ENCODE peak calls at places on chromosomes 13 and 19, in five cellular contexts. H, T, G, S and I are unnamed samples. For H3K27me3, the result is how much of the 10 kb centered on the place peaks cover.

GRCh38 chr13:114149774-114150740 is 17.6 kb upstream of the RASA3 start:
- DNase-seq in G (no peak), S (no peak), T (no peak), H (no peak), I (no peak)

GRCh38 chr13:71968025-71968424 is 101.0 kb upstream of the DACH1 start:
- DNase-seq in G (peak), S (peak), H (no peak), T (no peak), I (no peak)

GRCh38 chr19:18417250-18418033 is 1.8 kb upstream of the SSBP4 start:
- DNase-seq in S (peak), G (peak), T (no peak), H (no peak), I (peak)

GRCh38 chr13:40230833-40231266 is 435.6 kb downstream of the FOXO1 start:
- DNase-seq in H (no peak), T (no peak), G (no peak), S (peak), I (no peak)

GRCh38 chr13:95509521-95510315 is 42.8 kb upstream of the CLDN10 start:
- DNase-seq in S (peak), H (no peak), G (peak), T (no peak), I (no peak)

GRCh38 chr19:3609779-3610719 is 3.4 kb upstream of the TBXA2R start:
- DNase-seq in T (no peak), H (no peak), S (no peak), G (no peak), I (no peak)

GRCh38 chr13:49784886-49785570 is 7.5 kb downstream of the KPNA3 start:
- DNase-seq in G (no peak), S (no peak), T (no peak), H (no peak), I (no peak)

GRCh38 chr13:40362502-40362901 is 303.9 kb downstream of the FOXO1 start:
- DNase-seq in S (peak), G (no peak), H (no peak), T (no peak), I (peak)

GRCh38 chr13:99339736-99340392 is 32.7 kb upstream of the GPR183 start:
- DNase-seq in G (no peak), H (no peak), S (no peak), T (no peak), I (no peak)

GRCh38 chr13:48431987-48432615 is 19.2 kb upstream of the LPAR6 start:
- DNase-seq in G (no peak), S (no peak), H (no peak), T (peak), I (no peak)

GRCh38 chr13:21330126-21330861 is 128.8 kb downstream of the ZDHHC20 start:
- DNase-seq in G (no peak), S (peak), T (no peak), H (no peak), I (no peak)

GRCh38 chr19:2270157-2270571 is 11.8 kb downstream of the PEAK3 start:
- DNase-seq in S (no peak), H (peak), G (no peak), T (no peak), I (no peak)

GRCh38 chr19:48540110-48540509 is 11.9 kb upstream of the SULT2B1 start:
- DNase-seq in H (no peak), T (no peak), G (no peak), S (no peak), I (no peak)

GRCh38 chr19:1512671-1513491 is at the start of gene ADAMTSL5:
- DNase-seq in H (no peak), T (no peak), G (peak), S (no peak), I (no peak)

GRCh38 chr13:42977219-42977659 is 14.8 kb downstream of the EPSTI1 start:
- DNase-seq in G (no peak), H (no peak), S (no peak), T (no peak), I (no peak)

GRCh38 chr19:5881543-5882299 is 11.4 kb upstream of the FUT5 start:
- DNase-seq in H (no peak), T (no peak), S (no peak), G (no peak), I (no peak)

GRCh38 chr19:5877427-5877826 is 7.1 kb upstream of the FUT5 start:
- DNase-seq in S (no peak), G (no peak), T (no peak), H (no peak), I (no peak)

GRCh38 chr19:5880604-5881078 is 10.3 kb upstream of the FUT5 start:
- DNase-seq in S (peak), G (peak), T (no peak), H (no peak), I (no peak)

GRCh38 chr19:5880196-5880595 is 9.9 kb upstream of the FUT5 start:
- DNase-seq in G (no peak), S (no peak), H (no peak), T (no peak), I (no peak)

DNA sequence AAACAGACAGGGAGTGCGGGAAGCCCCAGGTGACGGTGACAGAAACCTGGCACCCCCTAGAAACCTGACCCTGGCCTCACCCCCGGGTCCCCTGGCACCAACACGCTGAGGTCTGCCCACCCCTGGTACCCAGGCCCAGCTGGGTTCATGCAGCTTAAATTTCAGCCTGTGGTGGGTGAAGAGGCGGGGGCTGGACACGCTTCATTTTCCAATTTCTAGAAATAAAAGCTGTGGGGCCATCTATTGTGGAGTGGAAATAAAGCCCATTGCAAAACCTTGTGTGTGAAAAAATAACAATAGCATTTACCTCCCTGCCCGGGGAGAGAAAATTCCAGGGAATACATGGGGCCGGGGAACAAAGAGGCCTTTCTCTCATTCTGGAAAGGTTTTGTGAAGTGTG is 7.5 kb upstream of the FUT5 start:
- DNase-seq in S (no peak), H (no peak), G (no peak), T (no peak), I (no peak)
- H3K27me3 ChIP-seq in S (under half), H (half or more), G (under half), T (under half), I (under half)

GRCh38 chr19:13037718-13038117 is 42.4 kb downstream of the NFIX start:
- DNase-seq in H (no peak), S (no peak), G (no peak), T (no peak), I (no peak)
- H3K4me3 ChIP-seq in H (no peak), S (no peak), G (no peak), T (no peak), I (no peak)

DNA sequence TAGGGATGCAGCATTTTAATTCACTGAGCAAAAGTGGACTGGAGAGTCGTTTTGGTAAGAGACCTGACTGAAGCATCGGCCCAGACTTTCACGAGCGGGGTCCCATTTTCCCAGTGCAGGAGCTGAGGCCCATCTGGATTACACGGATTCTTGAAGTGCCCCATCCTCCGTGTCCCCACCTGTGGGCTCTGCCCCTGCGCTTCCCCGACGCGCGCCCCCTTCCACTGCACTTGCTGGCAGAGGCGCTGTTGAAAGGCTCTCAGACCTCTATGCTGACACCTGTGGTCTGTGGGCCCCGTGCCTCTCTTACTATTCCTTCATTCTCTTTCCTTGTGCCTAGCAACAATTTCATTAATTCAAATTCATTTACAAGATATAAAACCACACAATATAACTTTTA is 50.3 kb upstream of the MCF2L start:
- DNase-seq in T (no peak), S (no peak), G (no peak), H (no peak), I (no peak)
- H3K27me3 ChIP-seq in T (under half), S (under half), G (under half), H (under half), I (under half)

DNA sequence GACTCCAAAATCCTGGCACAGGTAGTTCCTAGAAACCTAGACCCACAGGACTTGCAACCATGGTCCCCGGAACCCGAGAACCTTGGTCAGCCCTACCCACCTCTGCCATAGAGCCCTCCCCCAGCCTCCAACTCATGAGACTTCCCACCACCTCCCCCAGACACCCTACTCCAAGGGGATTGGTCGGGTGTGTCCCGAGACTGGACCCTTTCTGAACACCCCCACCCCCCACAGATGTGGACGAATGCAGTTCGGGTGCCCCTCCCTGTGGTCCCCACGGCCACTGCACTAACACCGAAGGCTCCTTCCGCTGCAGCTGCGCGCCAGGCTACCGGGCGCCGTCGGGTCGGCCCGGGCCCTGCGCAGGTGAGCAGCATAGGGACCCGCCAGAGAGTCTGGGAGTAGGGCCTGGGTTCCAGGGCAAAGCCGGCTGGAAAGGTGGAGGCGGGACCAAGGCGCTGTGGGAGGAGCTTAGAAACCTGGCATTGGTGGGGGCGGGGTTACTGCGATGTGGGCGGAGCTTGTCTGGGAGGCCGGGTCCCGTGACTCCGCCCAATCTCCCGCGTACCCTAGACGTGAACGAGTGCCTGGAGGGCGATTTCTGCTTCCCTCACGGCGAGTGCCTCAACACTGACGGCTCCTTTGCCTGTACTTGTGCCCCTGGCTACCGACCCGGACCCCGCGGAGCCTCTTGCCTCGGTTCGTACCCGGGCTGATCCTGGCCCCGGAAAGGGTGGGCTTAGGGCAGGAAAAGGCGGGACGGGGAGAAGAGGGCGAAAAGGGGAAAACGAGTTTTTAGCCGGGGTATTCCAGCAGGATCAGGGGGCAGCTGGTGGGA is 11.9 kb downstream of the LTBP4 start:
- DNase-seq in S (peak), T (no peak), H (peak), G (peak), I (peak)
- H3K4me3 ChIP-seq in S (peak), T (peak), H (peak), G (peak), I (peak)

GRCh38 chr19:37975071-37975470 is 68.1 kb downstream of the SIPA1L3 start:
- DNase-seq in S (no peak), G (no peak), H (no peak), T (no peak), I (no peak)

GRCh38 chr19:37975596-37976515 is 68.8 kb downstream of the SIPA1L3 start:
- DNase-seq in S (no peak), H (no peak), G (no peak), T (no peak), I (no peak)

GRCh38 chr19:37972803-37973202 is 65.8 kb downstream of the SIPA1L3 start:
- DNase-seq in S (no peak), T (no peak), G (no peak), H (no peak), I (no peak)

GRCh38 chr19:37970699-37971098 is 63.7 kb downstream of the SIPA1L3 start:
- DNase-seq in H (no peak), G (no peak), T (no peak), S (no peak), I (no peak)

GRCh38 chr19:37973666-37974065 is 66.7 kb downstream of the SIPA1L3 start:
- DNase-seq in H (no peak), G (no peak), T (no peak), S (no peak), I (no peak)
- H3K27me3 ChIP-seq in H (under half), G (under half), T (under half), S (under half), I (under half)

GRCh38 chr19:47419789-47420188 is 462 bp upstream of the MEIS3 start:
- DNase-seq in G (no peak), S (no peak), H (no peak), T (no peak), I (no peak)
- H3K4me3 ChIP-seq in G (no peak), S (no peak), H (no peak), T (no peak), I (no peak)

GRCh38 chr13:45932611-45933182 is 81.1 kb upstream of the SIAH3 start:
- DNase-seq in G (no peak), T (no peak), S (no peak), H (peak), I (no peak)
- H3K27me3 ChIP-seq in G (under half), T (under half), S (under half), H (under half), I (under half)

GRCh38 chr13:50911937-50912624 is 2.5 kb downstream of the RNASEH2B start:
- DNase-seq in H (peak), S (peak), G (peak), T (no peak), I (peak)

GRCh38 chr13:50911051-50911690 is 1.6 kb downstream of the RNASEH2B start:
- DNase-seq in T (no peak), G (no peak), H (no peak), S (no peak), I (no peak)

GRCh38 chr13:50914301-50914700 is 4.7 kb downstream of the RNASEH2B start:
- DNase-seq in G (no peak), S (no peak), H (no peak), T (no peak), I (no peak)

GRCh38 chr13:50914848-50915247 is 5.3 kb downstream of the RNASEH2B start:
- DNase-seq in S (peak), G (no peak), H (no peak), T (no peak), I (no peak)

DNA sequence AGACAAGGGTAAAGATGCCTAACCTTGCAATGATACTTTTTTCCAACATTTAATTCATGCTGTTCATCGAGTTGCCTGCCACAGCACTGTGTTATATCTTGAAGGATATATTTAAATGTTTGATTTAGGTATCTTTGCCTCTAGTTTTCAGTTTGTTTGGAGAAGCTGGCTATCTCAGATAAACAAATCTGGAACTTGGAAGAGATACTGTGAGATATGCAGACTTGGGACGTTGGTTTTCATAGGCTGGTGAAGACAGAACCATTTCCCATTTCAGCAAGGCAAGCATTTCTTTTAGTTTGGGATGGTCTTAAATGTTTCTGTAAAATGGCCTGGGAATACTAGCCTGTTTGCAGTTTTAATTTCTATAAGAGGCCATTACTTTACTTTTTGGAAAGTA is 3.3 kb downstream of the RNASEH2B start:
- DNase-seq in H (no peak), S (no peak), T (no peak), G (peak), I (no peak)
- H3K4me3 ChIP-seq in H (no peak), S (no peak), T (no peak), G (no peak), I (no peak)

GRCh38 chr19:41995959-41996797 is 2.1 kb upstream of the ATP1A3 start:
- DNase-seq in S (no peak), T (no peak), G (peak), H (no peak), I (no peak)
- H3K27me3 ChIP-seq in S (half or more), T (under half), G (under half), H (half or more), I (under half)

DNA sequence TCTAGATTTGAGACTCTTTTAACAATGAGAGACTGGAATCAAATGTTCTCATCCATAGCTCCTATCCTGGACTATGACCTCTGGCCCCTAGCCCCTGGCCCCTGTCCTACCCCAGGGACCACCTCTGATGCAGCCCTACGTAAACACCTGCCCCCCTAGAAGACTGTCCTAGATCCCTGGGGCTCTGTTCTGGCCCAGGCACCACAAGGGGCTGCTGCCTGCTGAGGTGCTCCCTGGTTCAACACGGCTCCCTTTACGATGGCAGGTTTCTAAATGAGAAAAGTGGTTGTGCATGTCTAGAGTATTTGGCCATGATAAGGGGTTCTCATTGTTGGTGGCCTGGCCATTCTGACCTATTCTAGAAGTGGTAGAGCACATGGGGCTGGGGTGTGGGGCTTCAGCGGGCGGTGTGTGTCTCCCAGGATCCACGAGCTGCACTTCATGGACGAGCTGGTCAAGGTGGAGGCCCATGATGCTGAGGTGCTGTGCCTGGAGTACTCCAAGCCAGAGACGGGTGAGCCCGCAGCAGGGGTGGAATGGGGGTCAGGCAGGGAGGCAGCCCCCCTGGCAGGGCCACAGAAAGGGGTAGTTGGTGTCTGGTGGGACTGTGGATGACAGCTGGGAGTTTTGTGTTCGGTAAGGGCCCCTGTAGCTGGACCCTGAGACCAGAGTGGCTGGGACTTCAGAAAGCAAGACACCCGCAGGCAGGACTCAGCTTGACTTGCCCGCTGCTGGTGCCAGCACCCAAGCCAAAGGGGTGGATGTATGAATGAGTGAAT is 26.5 kb upstream of the OVOL3 start:
- DNase-seq in S (no peak), H (no peak), G (no peak), T (no peak), I (no peak)
- H3K4me3 ChIP-seq in S (no peak), H (no peak), G (no peak), T (no peak), I (no peak)